ENCODE peak calls at places on chromosomes 12 and 14, in nine cellular contexts. One of them, this sample, is unnamed. For H3K36me3, the result is how much of the 10 kb centered on the place peaks cover.

GRCh38 chr12:2974560-2974971 is 15.4 kb downstream of the TEAD4 start:
- DNase-seq in SK-N-SH: no peak
- DNase-seq in stomach: no peak
- DNase-seq in prostate gland: no peak
- DNase-seq in breast epithelium: no peak
- DNase-seq in transverse colon: no peak
- DNase-seq in HCT116: no peak
- DNase-seq in endothelial cell of umbilical vein: peak
- DNase-seq in GM12878: no peak
- DNase-seq in this sample: no peak

GRCh38 chr14:93619176-93619793 is 169.0 kb downstream of the PRIMA1 start:
- DNase-seq in SK-N-SH: peak
- DNase-seq in stomach: peak
- DNase-seq in prostate gland: no peak
- DNase-seq in breast epithelium: no peak
- DNase-seq in transverse colon: peak
- DNase-seq in HCT116: peak
- DNase-seq in endothelial cell of umbilical vein: peak
- DNase-seq in GM12878: peak
- DNase-seq in this sample: no peak

GRCh38 chr14:82694820-82695219 is 1161.2 kb upstream of the SEL1L start:
- DNase-seq in SK-N-SH: no peak
- DNase-seq in stomach: no peak
- DNase-seq in prostate gland: no peak
- DNase-seq in breast epithelium: no peak
- DNase-seq in transverse colon: no peak
- DNase-seq in HCT116: no peak
- DNase-seq in endothelial cell of umbilical vein: no peak
- DNase-seq in GM12878: no peak
- DNase-seq in this sample: no peak

GRCh38 chr12:71594214-71594948 is 69.3 kb downstream of the ZFC3H1 start:
- DNase-seq in SK-N-SH: peak
- DNase-seq in stomach: peak
- DNase-seq in prostate gland: peak
- DNase-seq in breast epithelium: no peak
- DNase-seq in transverse colon: no peak
- DNase-seq in HCT116: peak
- DNase-seq in endothelial cell of umbilical vein: no peak
- DNase-seq in GM12878: no peak
- DNase-seq in this sample: no peak

GRCh38 chr14:61129168-61129745 is 148.2 kb downstream of the SLC38A6 start:
- DNase-seq in SK-N-SH: no peak
- DNase-seq in stomach: no peak
- DNase-seq in prostate gland: no peak
- DNase-seq in breast epithelium: no peak
- DNase-seq in transverse colon: no peak
- DNase-seq in HCT116: no peak
- DNase-seq in endothelial cell of umbilical vein: no peak
- DNase-seq in GM12878: no peak
- DNase-seq in this sample: no peak

GRCh38 chr14:104797112-104798044 is 1.8 kb upstream of the AKT1 start:
- DNase-seq in SK-N-SH: no peak
- DNase-seq in stomach: peak
- DNase-seq in prostate gland: no peak
- DNase-seq in breast epithelium: no peak
- DNase-seq in transverse colon: peak
- DNase-seq in HCT116: no peak
- DNase-seq in endothelial cell of umbilical vein: no peak
- DNase-seq in GM12878: no peak
- DNase-seq in this sample: peak

GRCh38 chr14:76955575-76956252 is 72.8 kb downstream of the IRF2BPL start:
- DNase-seq in SK-N-SH: no peak
- DNase-seq in stomach: no peak
- DNase-seq in prostate gland: peak
- DNase-seq in breast epithelium: no peak
- DNase-seq in transverse colon: no peak
- DNase-seq in HCT116: no peak
- DNase-seq in endothelial cell of umbilical vein: no peak
- DNase-seq in GM12878: peak
- DNase-seq in this sample: no peak

GRCh38 chr12:125544979-125545378 is 479.7 kb downstream of the AACS start:
- DNase-seq in SK-N-SH: no peak
- DNase-seq in stomach: no peak
- DNase-seq in prostate gland: no peak
- DNase-seq in breast epithelium: no peak
- DNase-seq in transverse colon: no peak
- DNase-seq in HCT116: no peak
- DNase-seq in endothelial cell of umbilical vein: no peak
- DNase-seq in GM12878: no peak
- DNase-seq in this sample: no peak

GRCh38 chr12:122437656-122438121 is 15.2 kb upstream of the CLIP1 start:
- DNase-seq in SK-N-SH: no peak
- DNase-seq in stomach: peak
- DNase-seq in prostate gland: peak
- DNase-seq in breast epithelium: no peak
- DNase-seq in transverse colon: peak
- DNase-seq in HCT116: no peak
- DNase-seq in endothelial cell of umbilical vein: no peak
- DNase-seq in GM12878: no peak
- DNase-seq in this sample: peak

GRCh38 chr12:131381716-131382430 is 329.0 kb upstream of the SFSWAP start:
- DNase-seq in SK-N-SH: no peak
- DNase-seq in stomach: no peak
- DNase-seq in prostate gland: no peak
- DNase-seq in breast epithelium: no peak
- DNase-seq in transverse colon: no peak
- DNase-seq in HCT116: no peak
- DNase-seq in endothelial cell of umbilical vein: no peak
- DNase-seq in GM12878: no peak
- DNase-seq in this sample: no peak

GRCh38 chr14:34951286-34951685 is 31.5 kb upstream of the SRP54 start:
- DNase-seq in SK-N-SH: no peak
- DNase-seq in stomach: no peak
- DNase-seq in prostate gland: no peak
- DNase-seq in breast epithelium: no peak
- DNase-seq in transverse colon: no peak
- DNase-seq in HCT116: no peak
- DNase-seq in endothelial cell of umbilical vein: no peak
- DNase-seq in GM12878: no peak
- DNase-seq in this sample: no peak

DNA sequence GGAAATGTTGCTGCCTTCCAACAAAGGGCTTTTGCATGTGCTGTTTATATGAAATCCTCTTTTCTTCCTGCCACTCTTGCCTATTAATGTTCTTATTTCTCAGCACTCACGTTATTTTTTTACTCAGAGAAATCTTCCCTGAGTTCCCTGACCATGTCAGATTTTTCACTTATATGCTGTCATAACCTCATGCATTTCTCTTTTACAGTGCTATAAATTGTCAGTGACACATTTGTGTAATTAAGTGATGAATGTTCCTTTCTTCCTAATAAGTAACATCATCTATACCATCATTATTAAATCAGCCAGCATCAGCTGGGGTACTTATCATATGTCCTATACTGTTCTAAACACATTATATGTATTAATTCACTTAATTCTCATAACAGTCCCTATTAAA is 444.0 kb downstream of the DIO2 start:
- DNase-seq in SK-N-SH: no peak
- DNase-seq in stomach: no peak
- DNase-seq in prostate gland: no peak
- DNase-seq in breast epithelium: no peak
- DNase-seq in transverse colon: no peak
- DNase-seq in HCT116: no peak
- DNase-seq in endothelial cell of umbilical vein: no peak
- DNase-seq in GM12878: no peak
- DNase-seq in this sample: no peak
- TF ChIP-seq POLR2AphosphoS5 in SK-N-SH: no peak
- TF ChIP-seq POLR2AphosphoS5 in stomach: no peak
- TF ChIP-seq POLR2AphosphoS5 in prostate gland: no peak
- TF ChIP-seq POLR2AphosphoS5 in breast epithelium: no peak
- TF ChIP-seq POLR2AphosphoS5 in transverse colon: no peak
- TF ChIP-seq POLR2AphosphoS5 in HCT116: no peak
- TF ChIP-seq POLR2AphosphoS5 in endothelial cell of umbilical vein: no peak
- TF ChIP-seq POLR2AphosphoS5 in GM12878: no peak
- TF ChIP-seq POLR2AphosphoS5 in this sample: no peak

DNA sequence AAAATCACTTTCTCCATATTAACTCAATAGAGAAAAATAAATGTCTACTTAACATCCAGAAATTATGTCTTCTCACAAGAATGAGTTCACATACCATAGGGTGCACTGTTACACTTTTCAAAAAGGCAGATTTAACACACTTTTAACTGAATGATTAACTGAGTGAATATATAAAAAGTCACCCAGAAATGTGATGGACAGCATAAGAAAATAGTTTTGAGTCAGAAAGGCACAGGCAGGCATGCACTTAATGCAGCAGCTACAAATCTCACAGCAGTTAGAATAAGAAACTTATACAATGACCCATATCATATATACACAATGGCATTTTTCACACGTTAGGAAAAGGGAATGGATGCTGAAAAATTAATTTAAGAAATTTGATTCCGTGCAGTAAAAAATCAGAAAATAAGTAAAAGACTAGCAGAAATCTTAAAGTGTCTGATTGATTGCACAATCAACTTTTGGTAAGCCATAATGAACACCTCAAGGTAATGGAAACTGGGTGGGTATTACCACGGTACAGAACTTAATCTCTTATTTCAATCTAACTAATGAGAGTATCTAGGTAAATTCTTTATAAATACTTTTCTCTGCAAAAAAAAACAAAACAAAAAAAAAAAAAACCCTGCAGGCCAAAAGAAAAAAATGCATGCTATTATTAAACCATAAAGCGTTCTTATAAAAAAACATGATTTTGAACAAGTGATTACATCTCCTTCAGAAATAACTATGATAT is 3.5 kb downstream of the MED13L start:
- DNase-seq in SK-N-SH: no peak
- DNase-seq in stomach: no peak
- DNase-seq in prostate gland: no peak
- DNase-seq in breast epithelium: no peak
- DNase-seq in transverse colon: no peak
- DNase-seq in HCT116: no peak
- DNase-seq in endothelial cell of umbilical vein: no peak
- DNase-seq in GM12878: no peak
- DNase-seq in this sample: no peak
- H3K36me3 ChIP-seq in SK-N-SH: under half
- H3K36me3 ChIP-seq in stomach: under half
- H3K36me3 ChIP-seq in prostate gland: under half
- H3K36me3 ChIP-seq in breast epithelium: under half
- H3K36me3 ChIP-seq in transverse colon: under half
- H3K36me3 ChIP-seq in HCT116: under half
- H3K36me3 ChIP-seq in endothelial cell of umbilical vein: under half
- H3K36me3 ChIP-seq in GM12878: under half
- H3K36me3 ChIP-seq in this sample: under half

GRCh38 chr14:74610199-74610865 is 1.7 kb downstream of the LTBP2 start:
- DNase-seq in SK-N-SH: no peak
- DNase-seq in stomach: no peak
- DNase-seq in prostate gland: no peak
- DNase-seq in breast epithelium: no peak
- DNase-seq in transverse colon: no peak
- DNase-seq in HCT116: no peak
- DNase-seq in endothelial cell of umbilical vein: peak
- DNase-seq in GM12878: no peak
- DNase-seq in this sample: no peak

GRCh38 chr14:74611672-74612345 is at the start of gene LTBP2:
- DNase-seq in SK-N-SH: peak
- DNase-seq in stomach: no peak
- DNase-seq in prostate gland: no peak
- DNase-seq in breast epithelium: no peak
- DNase-seq in transverse colon: no peak
- DNase-seq in HCT116: no peak
- DNase-seq in endothelial cell of umbilical vein: no peak
- DNase-seq in GM12878: no peak
- DNase-seq in this sample: no peak

GRCh38 chr14:74613211-74613914 is 1.3 kb upstream of the LTBP2 start:
- DNase-seq in SK-N-SH: no peak
- DNase-seq in stomach: no peak
- DNase-seq in prostate gland: no peak
- DNase-seq in breast epithelium: no peak
- DNase-seq in transverse colon: no peak
- DNase-seq in HCT116: no peak
- DNase-seq in endothelial cell of umbilical vein: no peak
- DNase-seq in GM12878: no peak
- DNase-seq in this sample: no peak

GRCh38 chr14:74610866-74611671 is 968 bp downstream of the LTBP2 start:
- DNase-seq in SK-N-SH: no peak
- DNase-seq in stomach: no peak
- DNase-seq in prostate gland: no peak
- DNase-seq in breast epithelium: no peak
- DNase-seq in transverse colon: no peak
- DNase-seq in HCT116: no peak
- DNase-seq in endothelial cell of umbilical vein: peak
- DNase-seq in GM12878: no peak
- DNase-seq in this sample: no peak

DNA sequence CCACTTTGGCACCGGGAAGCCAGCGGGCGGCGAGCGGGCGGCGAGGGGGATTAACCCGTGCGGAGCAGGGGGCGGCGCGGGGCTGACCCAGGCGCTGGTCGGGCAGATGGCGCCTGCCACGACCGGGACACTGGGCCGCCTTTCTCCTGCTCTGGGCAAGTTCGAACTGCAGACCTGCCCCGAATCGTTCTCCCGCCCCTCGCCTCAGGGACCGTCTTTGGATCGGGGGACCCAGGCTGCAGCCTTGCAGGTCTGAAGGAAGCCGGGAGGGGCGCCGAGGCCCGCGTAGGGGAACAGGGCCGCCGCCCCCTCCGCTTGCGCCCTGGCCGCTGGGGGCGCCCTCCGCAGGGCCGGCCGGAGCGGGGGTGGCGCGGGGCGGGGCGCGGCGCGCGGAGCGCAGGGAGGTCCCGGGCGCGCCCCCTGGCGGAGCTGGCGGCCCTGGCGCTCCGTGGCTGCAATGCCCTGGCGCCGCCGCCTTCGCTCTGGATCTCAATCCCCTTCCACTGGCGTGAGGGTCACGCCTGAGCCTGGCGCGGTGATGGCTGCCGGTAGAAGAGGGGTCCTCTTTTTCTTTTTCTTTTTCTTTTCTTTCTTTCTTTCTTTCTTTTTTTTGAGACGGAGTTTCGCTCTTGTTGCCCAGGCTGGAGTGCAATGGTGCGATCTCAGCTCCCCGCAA is 447 bp upstream of the LTBP2 start:
- DNase-seq in SK-N-SH: peak
- DNase-seq in stomach: peak
- DNase-seq in prostate gland: peak
- DNase-seq in breast epithelium: peak
- DNase-seq in transverse colon: peak
- DNase-seq in HCT116: no peak
- DNase-seq in endothelial cell of umbilical vein: peak
- DNase-seq in GM12878: no peak
- DNase-seq in this sample: no peak
- TF ChIP-seq POLR2AphosphoS5 in SK-N-SH: peak
- TF ChIP-seq POLR2AphosphoS5 in stomach: no peak
- TF ChIP-seq POLR2AphosphoS5 in prostate gland: no peak
- TF ChIP-seq POLR2AphosphoS5 in breast epithelium: no peak
- TF ChIP-seq POLR2AphosphoS5 in transverse colon: no peak
- TF ChIP-seq POLR2AphosphoS5 in HCT116: no peak
- TF ChIP-seq POLR2AphosphoS5 in endothelial cell of umbilical vein: no peak
- TF ChIP-seq POLR2AphosphoS5 in GM12878: no peak
- TF ChIP-seq POLR2AphosphoS5 in this sample: no peak

DNA sequence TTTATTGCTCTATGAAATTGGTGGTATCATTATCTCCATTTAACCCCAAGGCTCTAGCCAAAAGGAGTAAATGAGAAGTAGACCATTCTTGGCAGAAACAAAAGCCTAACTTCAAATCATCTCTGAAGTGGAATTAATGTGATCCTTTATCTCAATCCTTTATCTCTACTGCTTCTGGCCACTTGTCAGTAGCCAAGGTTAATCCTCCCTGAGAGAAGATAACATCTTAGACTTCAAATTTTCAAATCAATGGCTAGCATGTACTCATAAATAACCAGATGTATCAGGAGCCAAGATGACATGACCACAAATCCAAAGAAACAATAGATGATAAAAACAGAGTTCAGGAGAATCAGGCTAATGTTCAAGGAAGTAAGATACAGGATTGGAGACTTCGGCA is 123.1 kb upstream of the RASSF8 start:
- DNase-seq in SK-N-SH: no peak
- DNase-seq in stomach: no peak
- DNase-seq in prostate gland: no peak
- DNase-seq in breast epithelium: no peak
- DNase-seq in transverse colon: no peak
- DNase-seq in HCT116: no peak
- DNase-seq in endothelial cell of umbilical vein: no peak
- DNase-seq in GM12878: no peak
- DNase-seq in this sample: no peak
- H3K36me3 ChIP-seq in SK-N-SH: under half
- H3K36me3 ChIP-seq in stomach: under half
- H3K36me3 ChIP-seq in prostate gland: under half
- H3K36me3 ChIP-seq in breast epithelium: under half
- H3K36me3 ChIP-seq in transverse colon: under half
- H3K36me3 ChIP-seq in HCT116: under half
- H3K36me3 ChIP-seq in endothelial cell of umbilical vein: under half
- H3K36me3 ChIP-seq in GM12878: under half
- H3K36me3 ChIP-seq in this sample: under half